ENCODE peak calls at places on chromosomes 3 and 15, in seven cellular contexts. One of them, this sample, is unnamed.
A peak's percentile ranks its signal among the peaks of the same experiment; 100 is the strongest.

GRCh38 chr3:192831111-192831644 is 86.5 kb downstream of the MB21D2 start:
- DNase-seq in HepG2: no peak
- DNase-seq in AG10803: peak; percentile 87
- DNase-seq in breast epithelium: no peak
- DNase-seq in GM12865: peak; percentile 84
- DNase-seq in foreskin fibroblast: peak; percentile 74
- DNase-seq in tibial nerve: no peak
- DNase-seq in this sample: no peak

GRCh38 chr3:178295257-178295912 is 240.9 kb upstream of the KCNMB2 start:
- DNase-seq in HepG2: no peak
- DNase-seq in AG10803: peak; percentile 99
- DNase-seq in breast epithelium: no peak
- DNase-seq in GM12865: no peak
- DNase-seq in foreskin fibroblast: peak; percentile 93
- DNase-seq in tibial nerve: peak; percentile 21
- DNase-seq in this sample: no peak

GRCh38 chr15:99250001-99250400 is 620 bp upstream of the TTC23 start:
- DNase-seq in HepG2: no peak
- DNase-seq in AG10803: no peak
- DNase-seq in breast epithelium: no peak
- DNase-seq in GM12865: no peak
- DNase-seq in foreskin fibroblast: peak; percentile 25
- DNase-seq in tibial nerve: no peak
- DNase-seq in this sample: no peak

GRCh38 chr3:107001635-107002034 is 375.6 kb upstream of the CCDC54 start:
- DNase-seq in HepG2: no peak
- DNase-seq in AG10803: peak; percentile 30
- DNase-seq in breast epithelium: no peak
- DNase-seq in GM12865: no peak
- DNase-seq in foreskin fibroblast: peak; percentile 7
- DNase-seq in tibial nerve: no peak
- DNase-seq in this sample: no peak

GRCh38 chr15:60899322-60899966 is 329.7 kb downstream of the RORA start:
- DNase-seq in HepG2: peak; percentile 19
- DNase-seq in AG10803: no peak
- DNase-seq in breast epithelium: no peak
- DNase-seq in GM12865: peak; percentile 81
- DNase-seq in foreskin fibroblast: no peak
- DNase-seq in tibial nerve: no peak
- DNase-seq in this sample: no peak

GRCh38 chr3:27165348-27165747 is 203.8 kb downstream of the NEK10 start:
- DNase-seq in HepG2: no peak
- DNase-seq in AG10803: peak; percentile 97
- DNase-seq in breast epithelium: no peak
- DNase-seq in GM12865: no peak
- DNase-seq in foreskin fibroblast: peak; percentile 86
- DNase-seq in tibial nerve: no peak
- DNase-seq in this sample: no peak

GRCh38 chr3:61875976-61876671 is 314.8 kb downstream of the PTPRG start:
- DNase-seq in HepG2: no peak
- DNase-seq in AG10803: no peak
- DNase-seq in breast epithelium: no peak
- DNase-seq in GM12865: no peak
- DNase-seq in foreskin fibroblast: no peak
- DNase-seq in tibial nerve: no peak
- DNase-seq in this sample: no peak

GRCh38 chr3:152269423-152270144 is 855 bp downstream of the MBNL1 start:
- DNase-seq in HepG2: peak; percentile 46
- DNase-seq in AG10803: peak; percentile 96
- DNase-seq in breast epithelium: no peak
- DNase-seq in GM12865: peak; percentile 65
- DNase-seq in foreskin fibroblast: peak; percentile 94
- DNase-seq in tibial nerve: peak; percentile 50
- DNase-seq in this sample: peak; percentile 48

GRCh38 chr15:77738441-77739437 is 106.0 kb upstream of the LINGO1 start:
- DNase-seq in HepG2: no peak
- DNase-seq in AG10803: no peak
- DNase-seq in breast epithelium: no peak
- DNase-seq in GM12865: no peak
- DNase-seq in foreskin fibroblast: no peak
- DNase-seq in tibial nerve: no peak
- DNase-seq in this sample: no peak

GRCh38 chr15:40392986-40393948 is 10.7 kb downstream of the KNSTRN start:
- DNase-seq in HepG2: no peak
- DNase-seq in AG10803: peak; percentile 73
- DNase-seq in breast epithelium: no peak
- DNase-seq in GM12865: no peak
- DNase-seq in foreskin fibroblast: peak; percentile 66
- DNase-seq in tibial nerve: no peak
- DNase-seq in this sample: no peak

GRCh38 chr3:45907769-45908705 is 21.7 kb downstream of the CCR9 start:
- DNase-seq in HepG2: no peak
- DNase-seq in AG10803: peak; percentile 61
- DNase-seq in breast epithelium: no peak
- DNase-seq in GM12865: no peak
- DNase-seq in foreskin fibroblast: peak; percentile 78
- DNase-seq in tibial nerve: no peak
- DNase-seq in this sample: no peak

GRCh38 chr15:59191855-59192237 is 14.8 kb upstream of the LDHAL6B start:
- DNase-seq in HepG2: no peak
- DNase-seq in AG10803: peak; percentile 90
- DNase-seq in breast epithelium: no peak
- DNase-seq in GM12865: no peak
- DNase-seq in foreskin fibroblast: peak; percentile 95
- DNase-seq in tibial nerve: no peak
- DNase-seq in this sample: no peak

GRCh38 chr3:193190387-193190786 is 50.6 kb upstream of the PLAAT1 start:
- DNase-seq in HepG2: peak; percentile 23
- DNase-seq in AG10803: no peak
- DNase-seq in breast epithelium: no peak
- DNase-seq in GM12865: peak; percentile 48
- DNase-seq in foreskin fibroblast: no peak
- DNase-seq in tibial nerve: peak; percentile 8
- DNase-seq in this sample: no peak

GRCh38 chr15:68819451-68820204 is 1.1 kb downstream of the ANP32A start:
- DNase-seq in HepG2: peak; percentile 24
- DNase-seq in AG10803: peak; percentile 63
- DNase-seq in breast epithelium: no peak
- DNase-seq in GM12865: peak; percentile 51
- DNase-seq in foreskin fibroblast: peak; percentile 72
- DNase-seq in tibial nerve: peak; percentile 61
- DNase-seq in this sample: no peak

GRCh38 chr15:101492752-101493692 is 3.5 kb upstream of the PCSK6 start:
- DNase-seq in HepG2: no peak
- DNase-seq in AG10803: no peak
- DNase-seq in breast epithelium: no peak
- DNase-seq in GM12865: no peak
- DNase-seq in foreskin fibroblast: no peak
- DNase-seq in tibial nerve: no peak
- DNase-seq in this sample: no peak

GRCh38 chr15:68045289-68046265 is 8.5 kb upstream of the PIAS1 start:
- DNase-seq in HepG2: peak; percentile 48
- DNase-seq in AG10803: no peak
- DNase-seq in breast epithelium: no peak
- DNase-seq in GM12865: no peak
- DNase-seq in foreskin fibroblast: no peak
- DNase-seq in tibial nerve: no peak
- DNase-seq in this sample: no peak

GRCh38 chr15:64144192-64144564 is 7.4 kb upstream of the SNX22 start:
- DNase-seq in HepG2: no peak
- DNase-seq in AG10803: no peak
- DNase-seq in breast epithelium: no peak
- DNase-seq in GM12865: no peak
- DNase-seq in foreskin fibroblast: no peak
- DNase-seq in tibial nerve: no peak
- DNase-seq in this sample: no peak

GRCh38 chr3:148466143-148466542 is 231.6 kb upstream of the AGTR1 start:
- DNase-seq in HepG2: no peak
- DNase-seq in AG10803: peak; percentile 51
- DNase-seq in breast epithelium: no peak
- DNase-seq in GM12865: no peak
- DNase-seq in foreskin fibroblast: peak; percentile 26
- DNase-seq in tibial nerve: no peak
- DNase-seq in this sample: no peak

GRCh38 chr15:68994149-68994548 is 20.3 kb upstream of the NOX5 start:
- DNase-seq in HepG2: no peak
- DNase-seq in AG10803: peak; percentile 84
- DNase-seq in breast epithelium: no peak
- DNase-seq in GM12865: no peak
- DNase-seq in foreskin fibroblast: peak; percentile 59
- DNase-seq in tibial nerve: no peak
- DNase-seq in this sample: no peak

GRCh38 chr15:45307230-45307924 is 55.3 kb downstream of the SLC28A2 start:
- DNase-seq in HepG2: peak; percentile 53
- DNase-seq in AG10803: peak; percentile 60
- DNase-seq in breast epithelium: no peak
- DNase-seq in GM12865: peak; percentile 43
- DNase-seq in foreskin fibroblast: peak; percentile 80
- DNase-seq in tibial nerve: peak; percentile 5
- DNase-seq in this sample: peak; percentile 45
- H3K4me3 ChIP-seq in HepG2: peak overlapping the region; percentile 25
- H3K4me3 ChIP-seq in AG10803: peak overlapping the region; percentile 47
- H3K4me3 ChIP-seq in breast epithelium: no peak overlapping the region
- H3K4me3 ChIP-seq in GM12865: peak overlapping the region; percentile 19
- H3K4me3 ChIP-seq in foreskin fibroblast: peak overlapping the region; percentile 21
- H3K4me3 ChIP-seq in tibial nerve: peak overlapping the region; percentile 21
- H3K4me3 ChIP-seq in this sample: peak overlapping the region; percentile 8

GRCh38 chr3:138942861-138943623 is 3.9 kb downstream of the FOXL2 start:
- DNase-seq in HepG2: no peak
- DNase-seq in AG10803: no peak
- DNase-seq in breast epithelium: no peak
- DNase-seq in GM12865: no peak
- DNase-seq in foreskin fibroblast: no peak
- DNase-seq in tibial nerve: no peak
- DNase-seq in this sample: no peak

GRCh38 chr3:138940446-138940845 is 6.5 kb downstream of the FOXL2 start:
- DNase-seq in HepG2: no peak
- DNase-seq in AG10803: no peak
- DNase-seq in breast epithelium: no peak
- DNase-seq in GM12865: no peak
- DNase-seq in foreskin fibroblast: no peak
- DNase-seq in tibial nerve: no peak
- DNase-seq in this sample: no peak

GRCh38 chr3:138939563-138940241 is 7.2 kb downstream of the FOXL2 start:
- DNase-seq in HepG2: no peak
- DNase-seq in AG10803: no peak
- DNase-seq in breast epithelium: no peak
- DNase-seq in GM12865: no peak
- DNase-seq in foreskin fibroblast: no peak
- DNase-seq in tibial nerve: no peak
- DNase-seq in this sample: no peak

GRCh38 chr3:138942271-138942670 is 4.7 kb downstream of the FOXL2 start:
- DNase-seq in HepG2: no peak
- DNase-seq in AG10803: no peak
- DNase-seq in breast epithelium: no peak
- DNase-seq in GM12865: no peak
- DNase-seq in foreskin fibroblast: no peak
- DNase-seq in tibial nerve: no peak
- DNase-seq in this sample: no peak

DNA sequence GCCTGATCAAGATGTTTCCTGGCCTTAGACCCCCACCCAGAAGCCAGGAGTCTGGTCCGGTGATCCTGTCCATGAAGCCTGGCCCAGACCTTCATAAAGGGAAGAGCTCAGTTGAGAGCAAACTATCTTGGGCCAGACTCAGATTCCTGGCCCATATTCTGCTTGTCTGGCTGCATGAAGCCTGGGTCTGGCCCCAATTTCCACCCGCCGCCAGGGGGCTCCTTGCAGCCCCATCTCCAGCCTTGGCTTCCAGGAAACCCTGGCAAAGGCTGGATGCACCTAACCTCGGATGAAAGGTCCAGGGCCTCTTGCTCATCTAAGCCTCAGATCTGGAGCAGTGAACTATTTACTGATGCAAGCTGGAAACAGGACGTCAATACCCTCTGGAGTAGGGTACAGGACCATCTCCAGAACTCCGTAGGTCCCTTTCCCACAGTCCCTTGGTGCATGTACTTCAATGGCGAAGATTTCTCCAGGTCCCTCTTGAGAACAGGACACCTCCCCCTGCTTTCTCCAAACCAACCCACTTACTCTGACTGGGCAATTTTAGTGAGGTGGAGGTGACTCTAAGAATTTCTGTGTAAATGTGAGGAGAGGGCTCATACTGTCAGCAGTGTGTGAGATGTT is 5.6 kb downstream of the FOXL2 start:
- DNase-seq in HepG2: peak; percentile 44
- DNase-seq in AG10803: peak; percentile 48
- DNase-seq in breast epithelium: no peak
- DNase-seq in GM12865: peak; percentile 43
- DNase-seq in foreskin fibroblast: peak; percentile 45
- DNase-seq in tibial nerve: no peak
- DNase-seq in this sample: peak; percentile 33
- TF ChIP-seq CTCF in HepG2: peak; percentile 79
- TF ChIP-seq CTCF in AG10803: peak; percentile 56
- TF ChIP-seq CTCF in breast epithelium: no peak
- TF ChIP-seq CTCF in GM12865: peak; percentile 60
- TF ChIP-seq CTCF in foreskin fibroblast: peak; percentile 52
- TF ChIP-seq CTCF in tibial nerve: peak; percentile 17
- TF ChIP-seq CTCF in this sample: peak; percentile 59

DNA sequence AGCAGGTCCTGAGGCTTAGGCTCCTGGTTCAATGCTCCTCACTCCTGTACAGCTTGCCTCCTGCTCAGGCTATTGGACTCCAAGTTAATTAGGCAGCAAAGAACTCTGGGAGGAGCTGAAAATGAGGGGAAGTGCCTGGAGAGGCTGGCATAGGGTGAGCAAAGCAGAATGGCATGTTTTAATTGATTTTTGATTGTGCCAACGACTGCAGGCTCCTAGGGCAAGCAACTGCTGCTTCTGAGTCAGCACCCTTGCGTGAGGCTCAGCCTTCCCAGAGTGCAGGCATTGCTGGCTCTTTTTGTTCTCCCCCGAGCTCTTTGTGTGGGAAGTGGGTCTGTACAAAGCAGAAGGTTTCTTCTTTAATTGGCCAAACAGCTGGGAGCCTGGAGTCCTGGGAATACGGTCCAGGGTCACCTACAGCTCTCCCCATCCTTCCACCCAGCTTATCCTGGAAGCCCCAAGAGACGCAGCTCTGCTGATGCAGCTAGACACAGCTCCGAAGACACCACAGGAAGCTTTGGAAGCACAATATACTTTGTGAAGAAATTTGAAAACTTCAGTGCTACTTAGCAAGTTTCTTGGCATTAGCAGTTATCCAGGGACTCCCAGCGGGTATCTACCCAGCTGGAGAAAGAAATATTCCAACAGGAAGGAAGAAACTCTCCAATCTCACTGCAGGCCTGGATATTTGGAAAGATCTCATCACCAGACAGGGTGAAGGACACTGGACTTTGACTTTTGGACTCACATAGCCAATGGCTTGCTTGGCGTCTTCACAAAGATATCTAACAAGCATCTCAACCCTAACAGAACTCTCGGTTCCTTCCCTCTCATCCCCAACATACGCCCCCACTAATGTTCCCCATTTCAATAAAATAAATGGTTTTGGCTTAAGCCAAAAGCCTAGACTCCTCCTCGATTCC is 76.8 kb downstream of the BDH1 start:
- DNase-seq in HepG2: no peak
- DNase-seq in AG10803: peak; percentile 59
- DNase-seq in breast epithelium: no peak
- DNase-seq in GM12865: no peak
- DNase-seq in foreskin fibroblast: peak; percentile 54
- DNase-seq in tibial nerve: no peak
- DNase-seq in this sample: no peak
- H3K4me3 ChIP-seq in HepG2: no peak overlapping the region
- H3K4me3 ChIP-seq in AG10803: no peak overlapping the region
- H3K4me3 ChIP-seq in breast epithelium: no peak overlapping the region
- H3K4me3 ChIP-seq in GM12865: no peak overlapping the region
- H3K4me3 ChIP-seq in foreskin fibroblast: no peak overlapping the region
- H3K4me3 ChIP-seq in tibial nerve: no peak overlapping the region
- H3K4me3 ChIP-seq in this sample: no peak overlapping the region

GRCh38 chr3:173249457-173249856 is 108.4 kb upstream of the SPATA16 start:
- DNase-seq in HepG2: no peak
- DNase-seq in AG10803: no peak
- DNase-seq in breast epithelium: no peak
- DNase-seq in GM12865: no peak
- DNase-seq in foreskin fibroblast: no peak
- DNase-seq in tibial nerve: no peak
- DNase-seq in this sample: no peak
- TF ChIP-seq CTCF in HepG2: no peak
- TF ChIP-seq CTCF in AG10803: no peak
- TF ChIP-seq CTCF in breast epithelium: no peak
- TF ChIP-seq CTCF in GM12865: no peak
- TF ChIP-seq CTCF in foreskin fibroblast: no peak
- TF ChIP-seq CTCF in tibial nerve: no peak
- TF ChIP-seq CTCF in this sample: no peak